ENCODE peak calls at places on chromosomes 5 and 9, in eight cellular contexts. One of them, this sample, is unnamed.

GRCh38 chr5:141915881-141916336 is 7.8 kb upstream of the DELE1 start:
- DNase-seq in RWPE2: no peak
- DNase-seq in astrocyte of the cerebellum: no peak
- DNase-seq in A673: no peak
- DNase-seq in suprapubic skin: no peak
- DNase-seq in PC-3: peak
- DNase-seq in neural progenitor cell: peak
- DNase-seq in foreskin keratinocyte: no peak
- DNase-seq in this sample: no peak

GRCh38 chr9:130128251-130128650 is 44.0 kb upstream of the NCS1 start:
- DNase-seq in RWPE2: no peak
- DNase-seq in astrocyte of the cerebellum: no peak
- DNase-seq in A673: no peak
- DNase-seq in suprapubic skin: no peak
- DNase-seq in PC-3: no peak
- DNase-seq in neural progenitor cell: no peak
- DNase-seq in foreskin keratinocyte: no peak
- DNase-seq in this sample: peak

GRCh38 chr9:116087751-116088194 is 65.8 kb upstream of the PAPPA start:
- DNase-seq in RWPE2: no peak
- DNase-seq in astrocyte of the cerebellum: no peak
- DNase-seq in A673: peak
- DNase-seq in suprapubic skin: no peak
- DNase-seq in PC-3: peak
- DNase-seq in neural progenitor cell: no peak
- DNase-seq in foreskin keratinocyte: peak
- DNase-seq in this sample: no peak

GRCh38 chr5:88785396-88786216 is 97.4 kb downstream of the MEF2C start:
- DNase-seq in RWPE2: no peak
- DNase-seq in astrocyte of the cerebellum: peak
- DNase-seq in A673: peak
- DNase-seq in suprapubic skin: no peak
- DNase-seq in PC-3: peak
- DNase-seq in neural progenitor cell: peak
- DNase-seq in foreskin keratinocyte: peak
- DNase-seq in this sample: no peak

GRCh38 chr5:93415819-93416218 is 165.2 kb downstream of the NR2F1-AS1 start:
- DNase-seq in RWPE2: no peak
- DNase-seq in astrocyte of the cerebellum: no peak
- DNase-seq in A673: no peak
- DNase-seq in suprapubic skin: no peak
- DNase-seq in PC-3: no peak
- DNase-seq in neural progenitor cell: no peak
- DNase-seq in foreskin keratinocyte: no peak
- DNase-seq in this sample: no peak

GRCh38 chr5:124605516-124605915 is 140.9 kb downstream of the ZNF608 start:
- DNase-seq in RWPE2: no peak
- DNase-seq in astrocyte of the cerebellum: no peak
- DNase-seq in A673: no peak
- DNase-seq in suprapubic skin: no peak
- DNase-seq in PC-3: no peak
- DNase-seq in neural progenitor cell: peak
- DNase-seq in foreskin keratinocyte: peak
- DNase-seq in this sample: no peak

GRCh38 chr9:80242022-80242421 is 670.3 kb downstream of the TLE4 start:
- DNase-seq in RWPE2: no peak
- DNase-seq in astrocyte of the cerebellum: no peak
- DNase-seq in A673: no peak
- DNase-seq in suprapubic skin: no peak
- DNase-seq in PC-3: no peak
- DNase-seq in neural progenitor cell: no peak
- DNase-seq in foreskin keratinocyte: peak
- DNase-seq in this sample: no peak

GRCh38 chr9:130847306-130848217 is 12.5 kb downstream of the ABL1 start:
- DNase-seq in RWPE2: peak
- DNase-seq in astrocyte of the cerebellum: peak
- DNase-seq in A673: peak
- DNase-seq in suprapubic skin: peak
- DNase-seq in PC-3: peak
- DNase-seq in neural progenitor cell: peak
- DNase-seq in foreskin keratinocyte: peak
- DNase-seq in this sample: no peak

GRCh38 chr5:73747696-73748380 is 121.8 kb downstream of the ARHGEF28 start:
- DNase-seq in RWPE2: no peak
- DNase-seq in astrocyte of the cerebellum: no peak
- DNase-seq in A673: peak
- DNase-seq in suprapubic skin: no peak
- DNase-seq in PC-3: no peak
- DNase-seq in neural progenitor cell: no peak
- DNase-seq in foreskin keratinocyte: no peak
- DNase-seq in this sample: no peak

GRCh38 chr9:38418366-38418765 is 5.9 kb downstream of the IGFBPL1 start:
- DNase-seq in RWPE2: no peak
- DNase-seq in astrocyte of the cerebellum: no peak
- DNase-seq in A673: no peak
- DNase-seq in suprapubic skin: no peak
- DNase-seq in PC-3: no peak
- DNase-seq in neural progenitor cell: no peak
- DNase-seq in foreskin keratinocyte: no peak
- DNase-seq in this sample: no peak

GRCh38 chr9:38416461-38416860 is 7.8 kb downstream of the IGFBPL1 start:
- DNase-seq in RWPE2: no peak
- DNase-seq in astrocyte of the cerebellum: no peak
- DNase-seq in A673: no peak
- DNase-seq in suprapubic skin: no peak
- DNase-seq in PC-3: no peak
- DNase-seq in neural progenitor cell: no peak
- DNase-seq in foreskin keratinocyte: no peak
- DNase-seq in this sample: no peak

GRCh38 chr9:38415846-38416245 is 8.4 kb downstream of the IGFBPL1 start:
- DNase-seq in RWPE2: no peak
- DNase-seq in astrocyte of the cerebellum: no peak
- DNase-seq in A673: no peak
- DNase-seq in suprapubic skin: no peak
- DNase-seq in PC-3: no peak
- DNase-seq in neural progenitor cell: peak
- DNase-seq in foreskin keratinocyte: no peak
- DNase-seq in this sample: no peak

GRCh38 chr9:38419216-38419615 is 5.0 kb downstream of the IGFBPL1 start:
- DNase-seq in RWPE2: no peak
- DNase-seq in astrocyte of the cerebellum: no peak
- DNase-seq in A673: no peak
- DNase-seq in suprapubic skin: no peak
- DNase-seq in PC-3: no peak
- DNase-seq in neural progenitor cell: peak
- DNase-seq in foreskin keratinocyte: no peak
- DNase-seq in this sample: no peak

DNA sequence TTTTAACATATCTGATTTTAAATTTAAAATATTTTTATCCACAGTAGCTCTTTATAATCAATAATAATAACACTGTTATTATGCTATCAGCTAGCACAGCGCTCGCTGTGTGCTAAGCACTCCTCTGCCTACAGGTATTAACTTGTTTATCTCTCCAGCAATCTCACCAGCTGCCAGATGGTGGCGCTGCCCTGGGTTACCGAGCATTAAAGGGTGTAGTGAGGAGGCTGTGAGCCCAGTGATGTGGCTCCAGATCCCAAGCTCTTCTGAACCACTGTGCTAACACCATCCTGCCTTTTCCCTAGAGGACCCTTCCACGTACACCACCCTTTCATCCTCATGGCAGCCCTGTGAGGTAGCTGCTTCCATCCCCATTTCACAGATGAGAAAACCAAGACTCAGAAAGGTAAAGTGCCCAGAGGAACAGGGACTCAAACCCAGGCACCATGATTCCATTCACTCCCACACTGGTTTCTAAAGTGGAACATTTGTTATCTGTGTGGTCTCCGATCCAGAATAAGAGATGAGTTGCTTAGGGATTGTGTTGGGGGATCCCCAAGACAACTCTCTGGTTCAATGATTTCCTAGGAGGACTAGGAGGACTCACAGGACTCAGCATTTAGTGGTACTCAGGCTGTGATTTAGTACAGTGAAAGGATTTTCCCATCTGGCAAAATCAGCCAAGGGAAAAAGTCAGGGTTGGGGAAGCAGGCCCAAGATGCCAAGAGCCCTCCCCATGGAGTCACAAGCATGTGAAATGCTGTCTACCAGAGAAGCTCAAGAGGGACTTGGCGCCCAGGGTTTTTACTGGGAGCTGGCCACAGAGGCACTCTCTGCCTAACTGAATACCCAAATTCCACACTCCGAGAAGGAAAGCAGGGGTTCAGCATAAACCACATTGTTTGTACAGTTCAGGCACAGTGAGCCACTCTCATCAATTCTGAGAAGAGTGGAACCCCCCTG is 7.0 kb downstream of the IGFBPL1 start:
- DNase-seq in RWPE2: no peak
- DNase-seq in astrocyte of the cerebellum: no peak
- DNase-seq in A673: peak
- DNase-seq in suprapubic skin: no peak
- DNase-seq in PC-3: peak
- DNase-seq in neural progenitor cell: peak
- DNase-seq in foreskin keratinocyte: no peak
- DNase-seq in this sample: peak
- TF ChIP-seq CTCF in RWPE2: peak
- TF ChIP-seq CTCF in astrocyte of the cerebellum: peak
- TF ChIP-seq CTCF in A673: peak
- TF ChIP-seq CTCF in suprapubic skin: peak
- TF ChIP-seq CTCF in PC-3: peak
- TF ChIP-seq CTCF in neural progenitor cell: peak
- TF ChIP-seq CTCF in foreskin keratinocyte: peak
- TF ChIP-seq CTCF in this sample: peak

DNA sequence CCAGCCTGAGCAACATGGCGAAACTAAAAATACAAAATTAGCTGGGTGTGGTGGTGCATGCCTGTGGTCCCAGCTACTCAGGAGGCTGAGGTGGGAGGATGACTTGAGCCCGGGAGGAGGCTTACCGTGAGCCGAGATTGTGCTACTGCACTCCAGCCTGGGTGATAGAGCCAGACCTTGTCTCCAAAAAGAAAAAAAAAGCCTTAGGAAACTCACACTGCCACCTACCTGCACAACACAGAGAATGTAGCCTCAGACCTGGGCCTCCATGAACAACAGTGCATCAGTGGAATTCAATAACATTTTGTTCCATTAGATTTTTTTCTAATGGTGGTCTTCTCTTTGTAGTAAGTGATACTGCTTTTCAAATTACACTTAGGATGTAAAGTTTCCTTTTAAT is 63.8 kb upstream of the RARS1 start:
- DNase-seq in RWPE2: no peak
- DNase-seq in astrocyte of the cerebellum: no peak
- DNase-seq in A673: no peak
- DNase-seq in suprapubic skin: no peak
- DNase-seq in PC-3: peak
- DNase-seq in neural progenitor cell: no peak
- DNase-seq in foreskin keratinocyte: no peak
- DNase-seq in this sample: no peak
- TF ChIP-seq CTCF in RWPE2: peak
- TF ChIP-seq CTCF in astrocyte of the cerebellum: peak
- TF ChIP-seq CTCF in A673: no peak
- TF ChIP-seq CTCF in suprapubic skin: no peak
- TF ChIP-seq CTCF in PC-3: peak
- TF ChIP-seq CTCF in neural progenitor cell: peak
- TF ChIP-seq CTCF in foreskin keratinocyte: peak
- TF ChIP-seq CTCF in this sample: no peak

GRCh38 chr5:32197032-32197431 is 22.9 kb upstream of the GOLPH3 start:
- DNase-seq in RWPE2: no peak
- DNase-seq in astrocyte of the cerebellum: no peak
- DNase-seq in A673: no peak
- DNase-seq in suprapubic skin: no peak
- DNase-seq in PC-3: no peak
- DNase-seq in neural progenitor cell: no peak
- DNase-seq in foreskin keratinocyte: no peak
- DNase-seq in this sample: no peak
- TF ChIP-seq CTCF in RWPE2: no peak
- TF ChIP-seq CTCF in astrocyte of the cerebellum: no peak
- TF ChIP-seq CTCF in A673: no peak
- TF ChIP-seq CTCF in suprapubic skin: no peak
- TF ChIP-seq CTCF in PC-3: no peak
- TF ChIP-seq CTCF in neural progenitor cell: no peak
- TF ChIP-seq CTCF in foreskin keratinocyte: no peak
- TF ChIP-seq CTCF in this sample: no peak

DNA sequence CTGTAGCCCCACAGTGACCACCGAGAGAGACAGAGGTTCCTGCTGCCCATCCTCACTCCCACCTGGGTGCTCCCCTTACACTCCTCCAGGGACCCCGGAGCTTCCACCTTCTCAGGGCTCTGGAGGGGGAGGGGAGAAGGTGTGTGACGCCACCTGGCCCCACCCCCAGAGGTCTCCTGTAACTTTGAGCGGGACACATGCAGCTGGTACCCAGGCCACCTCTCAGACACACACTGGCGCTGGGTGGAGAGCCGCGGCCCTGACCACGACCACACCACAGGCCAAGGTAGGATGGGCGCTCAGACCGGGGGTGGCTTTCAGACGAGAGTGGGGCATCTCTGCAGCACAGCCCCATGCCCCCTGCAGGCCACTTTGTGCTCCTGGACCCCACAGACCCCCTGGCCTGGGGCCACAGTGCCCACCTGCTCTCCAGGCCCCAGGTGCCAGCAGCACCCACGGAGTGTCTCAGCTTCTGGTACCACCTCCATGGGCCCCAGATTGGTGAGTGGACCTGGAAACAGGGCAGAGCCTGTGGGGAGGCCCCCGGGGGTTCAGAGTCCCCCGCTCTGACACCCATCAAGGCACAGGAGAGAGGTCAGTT is 4.5 kb downstream of the MAMDC4 start:
- DNase-seq in RWPE2: no peak
- DNase-seq in astrocyte of the cerebellum: no peak
- DNase-seq in A673: no peak
- DNase-seq in suprapubic skin: peak
- DNase-seq in PC-3: no peak
- DNase-seq in neural progenitor cell: no peak
- DNase-seq in foreskin keratinocyte: no peak
- DNase-seq in this sample: no peak
- TF ChIP-seq CTCF in RWPE2: no peak
- TF ChIP-seq CTCF in astrocyte of the cerebellum: peak
- TF ChIP-seq CTCF in A673: peak
- TF ChIP-seq CTCF in suprapubic skin: no peak
- TF ChIP-seq CTCF in PC-3: no peak
- TF ChIP-seq CTCF in neural progenitor cell: no peak
- TF ChIP-seq CTCF in foreskin keratinocyte: no peak
- TF ChIP-seq CTCF in this sample: no peak

This sample was measured in GM20000.